ENCODE peak calls at places on chromosomes 6 and 20, in eight cellular contexts. Y is activated B cell treated with CpG ODN at 0.5 μM for 24 hours; D is uterus; R is GM06990; J is RWPE1; X is CD8-positive, alpha-beta T cell; A is CD4-positive, alpha-beta T cell; Q is thoracic aorta. V is an unnamed sample.

GRCh38 chr20:52991783-52992182 is 19.6 kb downstream of the TSHZ2 start:
- DNase-seq in Y (no peak), D (no peak), R (no peak), J (no peak), X (no peak), A (no peak), Q (no peak), V (no peak)

GRCh38 chr6:35586542-35586941 is 73.8 kb upstream of the TULP1 start:
- DNase-seq in Y (no peak), D (no peak), R (no peak), J (no peak), X (no peak), A (no peak), Q (no peak), V (no peak)

GRCh38 chr20:54199721-54200176 is 8.1 kb upstream of the PFDN4 start:
- DNase-seq in Y (peak), D (peak), R (no peak), J (peak), X (peak), A (peak), Q (no peak), V (peak)

GRCh38 chr20:8121666-8122065 is 10.4 kb upstream of the PLCB1 start:
- DNase-seq in Y (no peak), D (no peak), R (no peak), J (no peak), X (no peak), A (no peak), Q (no peak), V (no peak)

GRCh38 chr20:41141153-41141815 is 3.9 kb downstream of the PLCG1 start:
- DNase-seq in Y (no peak), D (no peak), R (no peak), J (no peak), X (no peak), A (no peak), Q (no peak), V (no peak)

GRCh38 chr6:30260036-30260504 is 46.9 kb upstream of the TRIM26 start:
- DNase-seq in Y (no peak), D (no peak), R (no peak), J (no peak), X (no peak), A (no peak), Q (no peak), V (no peak)

GRCh38 chr20:45890077-45890996 is 671 bp downstream of the NEURL2 start:
- DNase-seq in Y (peak), D (peak), R (peak), J (peak), X (no peak), A (peak), Q (peak), V (peak)

GRCh38 chr6:106154326-106154725 is 68.2 kb downstream of the PRDM1 start:
- DNase-seq in Y (no peak), D (no peak), R (no peak), J (no peak), X (no peak), A (no peak), Q (no peak), V (no peak)

GRCh38 chr20:4812641-4813075 is 90.9 kb downstream of the PRND start:
- DNase-seq in Y (no peak), D (no peak), R (no peak), J (no peak), X (no peak), A (no peak), Q (no peak), V (no peak)

GRCh38 chr6:108168026-108168463 is 2.2 kb downstream of the NR2E1 start:
- DNase-seq in Y (peak), D (no peak), R (no peak), J (no peak), X (no peak), A (no peak), Q (no peak), V (no peak)

GRCh38 chr6:25706314-25707014 is 48.1 kb upstream of the SLC17A4 start:
- DNase-seq in Y (no peak), D (peak), R (no peak), J (no peak), X (no peak), A (no peak), Q (no peak), V (no peak)

GRCh38 chr6:7129784-7130569 is 22.2 kb downstream of the RREB1 start:
- DNase-seq in Y (no peak), D (no peak), R (no peak), J (peak), X (no peak), A (no peak), Q (no peak), V (no peak)

GRCh38 chr6:146650799-146651481 is 52.2 kb downstream of the ADGB start:
- DNase-seq in Y (no peak), D (no peak), R (peak), J (peak), X (no peak), A (no peak), Q (no peak), V (no peak)

GRCh38 chr20:41048475-41049242 is 20.0 kb downstream of the TOP1 start:
- DNase-seq in Y (no peak), D (no peak), R (no peak), J (no peak), X (no peak), A (no peak), Q (no peak), V (no peak)

GRCh38 chr6:159984268-159984786 is 15.4 kb downstream of the IGF2R start:
- DNase-seq in Y (no peak), D (no peak), R (no peak), J (peak), X (no peak), A (no peak), Q (no peak), V (no peak)

GRCh38 chr6:42359021-42359420 is 92.7 kb downstream of the TRERF1 start:
- DNase-seq in Y (no peak), D (no peak), R (no peak), J (no peak), X (no peak), A (no peak), Q (no peak), V (no peak)

GRCh38 chr6:45432944-45433343 is 55.2 kb upstream of the SUPT3H start:
- DNase-seq in Y (no peak), D (no peak), R (no peak), J (no peak), X (no peak), A (no peak), Q (no peak), V (no peak)

GRCh38 chr6:73339340-73339739 is 14.7 kb downstream of the DPPA5 start:
- DNase-seq in Y (no peak), D (no peak), R (no peak), J (peak), X (no peak), A (no peak), Q (no peak), V (no peak)

GRCh38 chr6:157597461-157598312 is 216.7 kb downstream of the ZDHHC14 start:
- DNase-seq in Y (no peak), D (peak), R (peak), J (peak), X (no peak), A (peak), Q (no peak), V (no peak)

GRCh38 chr6:47059216-47059885 is 17.2 kb upstream of the ADGRF1 start:
- DNase-seq in Y (no peak), D (no peak), R (no peak), J (peak), X (no peak), A (no peak), Q (no peak), V (no peak)

GRCh38 chr20:50215101-50215500 is 24.5 kb downstream of the CEBPB start:
- DNase-seq in Y (no peak), D (no peak), R (no peak), J (no peak), X (no peak), A (no peak), Q (no peak), V (no peak)

GRCh38 chr20:11101243-11101642 is 427.4 kb upstream of the JAG1 start:
- DNase-seq in Y (no peak), D (no peak), R (no peak), J (no peak), X (no peak), A (no peak), Q (no peak), V (no peak)

GRCh38 chr20:37544386-37544785 is 16.7 kb upstream of the BLCAP start:
- DNase-seq in Y (no peak), D (no peak), R (no peak), J (no peak), X (no peak), A (no peak), Q (no peak), V (no peak)

GRCh38 chr6:106159531-106159940 is 73.4 kb downstream of the PRDM1 start:
- DNase-seq in Y (no peak), D (no peak), R (no peak), J (peak), X (no peak), A (no peak), Q (no peak), V (no peak)

GRCh38 chr20:50992733-50993457 is 30.0 kb downstream of the KCNG1 start:
- DNase-seq in Y (no peak), D (no peak), R (no peak), J (peak), X (no peak), A (no peak), Q (no peak), V (no peak)

GRCh38 chr20:34624628-34625027 is 52.3 kb downstream of the PIGU start:
- DNase-seq in Y (no peak), D (no peak), R (no peak), J (no peak), X (no peak), A (no peak), Q (no peak), V (no peak)

GRCh38 chr6:32666420-32667300 is at the start of gene HLA-DQB1:
- DNase-seq in Y (no peak), D (peak), R (peak), J (peak), X (no peak), A (peak), Q (no peak), V (no peak)

GRCh38 chr20:20096421-20096820 is 44.1 kb downstream of the CFAP61 start:
- DNase-seq in Y (no peak), D (no peak), R (no peak), J (no peak), X (no peak), A (no peak), Q (no peak), V (no peak)

GRCh38 chr6:147285087-147285855 is 81.1 kb downstream of the STXBP5 start:
- DNase-seq in Y (no peak), D (no peak), R (no peak), J (peak), X (no peak), A (no peak), Q (no peak), V (no peak)

GRCh38 chr6:142871910-142872331 is 73.1 kb downstream of the HIVEP2 start:
- DNase-seq in Y (no peak), D (no peak), R (no peak), J (peak), X (no peak), A (peak), Q (no peak), V (no peak)

GRCh38 chr20:35093245-35093884 is 758 bp upstream of the TRPC4AP start:
- DNase-seq in Y (no peak), D (no peak), R (no peak), J (peak), X (no peak), A (no peak), Q (no peak), V (no peak)

GRCh38 chr6:67064323-67064722 is 1357.3 kb upstream of the EYS start:
- DNase-seq in Y (no peak), D (no peak), R (no peak), J (no peak), X (no peak), A (no peak), Q (no peak), V (no peak)

GRCh38 chr6:137697267-137697938 is 169.7 kb upstream of the TNFAIP3 start:
- DNase-seq in Y (no peak), D (no peak), R (no peak), J (no peak), X (no peak), A (no peak), Q (no peak), V (no peak)

GRCh38 chr20:52552181-52552872 is 360.7 kb upstream of the ZFP64 start:
- DNase-seq in Y (no peak), D (no peak), R (no peak), J (peak), X (no peak), A (no peak), Q (no peak), V (no peak)

GRCh38 chr6:158911746-158912158 is 88.2 kb downstream of the RSPH3 start:
- DNase-seq in Y (no peak), D (no peak), R (peak), J (no peak), X (no peak), A (peak), Q (no peak), V (no peak)

GRCh38 chr20:62845818-62846527 is 15.6 kb downstream of the TCFL5 start:
- DNase-seq in Y (no peak), D (no peak), R (no peak), J (no peak), X (no peak), A (no peak), Q (no peak), V (peak)

GRCh38 chr20:61055642-61056041 is 196.4 kb upstream of the CDH4 start:
- DNase-seq in Y (no peak), D (no peak), R (no peak), J (no peak), X (no peak), A (no peak), Q (no peak), V (no peak)

GRCh38 chr6:96468681-96469224 is 52.9 kb upstream of the UFL1 start:
- DNase-seq in Y (no peak), D (no peak), R (no peak), J (no peak), X (no peak), A (no peak), Q (no peak), V (no peak)
- TF ChIP-seq CTCF in Y (no peak), D (no peak), R (peak), J (no peak), X (no peak), A (peak), Q (no peak), V (peak)

DNA sequence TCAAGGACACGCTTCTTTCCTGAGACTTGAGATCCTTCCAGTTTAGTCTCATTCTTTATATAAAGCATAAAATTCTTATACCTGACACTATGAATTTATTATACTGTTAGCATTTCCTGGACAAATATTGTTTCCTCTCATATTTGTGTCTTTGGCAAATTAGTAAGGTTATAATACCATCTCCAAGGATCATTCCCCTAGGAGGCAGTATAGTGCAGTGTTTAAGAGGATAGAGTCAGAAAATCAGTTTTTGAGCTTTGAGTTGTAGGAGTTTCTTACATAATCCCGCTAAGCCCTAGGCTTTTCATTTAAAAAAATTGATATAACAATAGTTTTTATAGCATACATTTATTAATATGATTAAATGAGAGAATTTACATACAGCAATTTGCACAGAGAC is 510.8 kb downstream of the TENT5A start:
- DNase-seq in Y (no peak), D (no peak), R (no peak), J (no peak), X (no peak), A (no peak), Q (no peak), V (no peak)
- TF ChIP-seq CTCF in Y (no peak), D (peak), R (no peak), J (no peak), X (no peak), A (no peak), Q (peak), V (peak)

GRCh38 chr20:24742436-24742835 is 206.6 kb upstream of the CST7 start:
- DNase-seq in Y (no peak), D (no peak), R (no peak), J (no peak), X (no peak), A (no peak), Q (no peak), V (no peak)
- TF ChIP-seq CTCF in Y (no peak), D (no peak), R (no peak), J (no peak), X (no peak), A (no peak), Q (no peak), V (no peak)

DNA sequence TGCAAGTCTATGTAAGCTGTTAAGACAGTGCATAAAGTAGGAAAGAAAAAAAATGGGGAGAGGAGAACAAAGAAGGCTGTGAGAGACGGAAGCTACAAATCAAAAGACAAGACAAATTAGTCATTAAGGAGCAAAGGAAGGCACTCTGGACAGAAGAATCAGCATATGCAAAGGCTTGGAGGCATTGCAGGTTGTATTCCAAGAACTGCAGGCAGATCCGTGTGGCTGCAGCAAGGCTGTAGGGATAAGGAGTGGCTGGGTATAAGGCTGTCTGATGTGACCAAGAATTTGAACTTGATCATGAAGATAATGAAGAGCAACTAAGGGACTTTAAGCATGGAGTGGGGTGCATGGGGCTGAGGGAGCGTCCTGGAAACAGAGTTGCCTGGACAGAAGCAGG is 89.1 kb downstream of the NRSN1 start:
- DNase-seq in Y (no peak), D (no peak), R (no peak), J (no peak), X (no peak), A (no peak), Q (no peak), V (no peak)
- TF ChIP-seq CTCF in Y (no peak), D (no peak), R (no peak), J (no peak), X (no peak), A (no peak), Q (no peak), V (no peak)

GRCh38 chr20:44610313-44610965 is 28.1 kb downstream of the PKIG start:
- DNase-seq in Y (no peak), D (no peak), R (no peak), J (no peak), X (peak), A (no peak), Q (no peak), V (no peak)
- TF ChIP-seq CTCF in Y (no peak), D (no peak), R (no peak), J (peak), X (peak), A (no peak), Q (no peak), V (no peak)

GRCh38 chr6:2697291-2697690 is 53.4 kb downstream of the MYLK4 start:
- DNase-seq in Y (no peak), D (no peak), R (no peak), J (no peak), X (no peak), A (no peak), Q (no peak), V (no peak)
- TF ChIP-seq CTCF in Y (no peak), D (no peak), R (no peak), J (no peak), X (no peak), A (no peak), Q (no peak), V (no peak)

GRCh38 chr20:49171928-49172327 is 16.2 kb downstream of the STAU1 start:
- DNase-seq in Y (no peak), D (no peak), R (no peak), J (no peak), X (no peak), A (no peak), Q (no peak), V (no peak)
- TF ChIP-seq CTCF in Y (no peak), D (no peak), R (no peak), J (no peak), X (no peak), A (no peak), Q (no peak), V (no peak)

DNA sequence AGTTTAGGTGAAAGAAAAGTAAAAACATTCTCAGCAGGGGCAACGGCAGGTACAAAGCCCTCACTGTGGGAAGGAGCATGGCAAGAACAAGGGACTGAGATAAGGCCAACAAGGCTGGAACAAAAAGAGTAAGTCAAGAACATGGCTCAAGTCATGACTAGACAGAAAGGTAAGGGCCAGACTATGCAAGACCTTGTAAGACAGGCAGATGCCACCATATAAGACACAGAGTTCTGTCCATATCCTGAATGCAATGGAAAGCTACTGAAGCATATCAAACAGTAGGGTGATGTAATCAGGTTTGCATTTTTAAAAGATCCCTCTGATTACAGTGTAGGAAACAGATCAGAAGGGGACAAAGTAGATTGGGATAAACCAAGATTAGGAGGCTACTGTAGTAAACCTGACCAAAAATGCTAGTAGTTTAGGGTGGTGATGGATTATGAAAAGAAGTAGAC is 5.5 kb downstream of the REV3L start:
- DNase-seq in Y (no peak), D (no peak), R (peak), J (no peak), X (no peak), A (no peak), Q (no peak), V (no peak)
- TF ChIP-seq CTCF in Y (no peak), D (no peak), R (no peak), J (no peak), X (no peak), A (no peak), Q (no peak), V (no peak)

GRCh38 chr6:133129556-133129955 is 111.6 kb upstream of the EYA4 start:
- DNase-seq in Y (no peak), D (no peak), R (no peak), J (no peak), X (no peak), A (no peak), Q (no peak), V (no peak)

GRCh38 chr6:133132583-133132982 is 108.6 kb upstream of the EYA4 start:
- DNase-seq in Y (no peak), D (no peak), R (no peak), J (no peak), X (no peak), A (no peak), Q (no peak), V (no peak)

GRCh38 chr6:133132092-133132491 is 109.1 kb upstream of the EYA4 start:
- DNase-seq in Y (no peak), D (no peak), R (no peak), J (no peak), X (no peak), A (no peak), Q (no peak), V (no peak)

GRCh38 chr6:133131621-133132020 is 109.5 kb upstream of the EYA4 start:
- DNase-seq in Y (no peak), D (no peak), R (no peak), J (no peak), X (no peak), A (no peak), Q (no peak), V (no peak)

DNA sequence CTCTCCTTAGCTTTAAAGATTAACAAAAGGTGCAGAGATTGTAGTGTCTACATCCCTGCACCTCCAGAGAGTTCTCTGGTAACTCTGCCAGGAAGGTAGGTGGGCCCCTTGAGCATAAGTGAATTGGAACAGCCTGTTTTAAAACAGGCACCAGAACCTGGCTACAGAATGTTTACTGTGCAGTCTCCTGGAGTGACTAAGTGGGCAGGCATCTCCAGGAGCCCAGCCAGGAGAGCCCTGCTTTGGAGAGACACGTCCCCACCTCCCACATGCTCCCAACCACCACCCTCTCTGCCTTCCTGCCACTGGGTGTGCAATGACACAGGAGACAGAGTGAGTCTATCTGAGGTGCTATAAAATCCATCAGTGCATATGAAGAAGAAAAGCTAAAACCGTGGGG is 110.3 kb upstream of the EYA4 start:
- DNase-seq in Y (no peak), D (peak), R (no peak), J (peak), X (no peak), A (no peak), Q (no peak), V (no peak)
- TF ChIP-seq CTCF in Y (no peak), D (no peak), R (no peak), J (peak), X (no peak), A (no peak), Q (no peak), V (no peak)